ENCODE peak calls at places on chromosomes 6 and 20, in five cellular contexts. N is fibroblast of the aortic adventitia, S is nephron progenitor cell, E is OCI-LY7, C is stomach. B is an unnamed sample.

GRCh38 chr6:127147576-127147975 is 29.1 kb downstream of the RSPO3 start:
- DNase-seq in E (no peak), N (no peak), C (no peak), S (no peak), B (no peak)

GRCh38 chr6:58113960-58114359 is 796.5 kb downstream of the PRIM2 start:
- DNase-seq in C (no peak), S (no peak), N (no peak), E (no peak), B (no peak)

GRCh38 chr20:9211016-9211760 is 142.3 kb downstream of the PLCB4 start:
- DNase-seq in C (no peak), E (no peak), N (no peak), S (no peak), B (no peak)

GRCh38 chr20:44123251-44123650 is 63.7 kb downstream of the JPH2 start:
- DNase-seq in S (no peak), E (no peak), N (no peak), C (no peak), B (no peak)

GRCh38 chr6:33431880-33432541 is 12.1 kb downstream of the SYNGAP1 start:
- DNase-seq in C (no peak), S (no peak), E (peak), N (no peak), B (no peak)

GRCh38 chr6:47278545-47278944 is 31.2 kb downstream of the TNFRSF21 start:
- DNase-seq in C (no peak), E (no peak), S (no peak), N (peak), B (no peak)

GRCh38 chr6:31399589-31400466 is 3.6 kb upstream of the MICA start:
- DNase-seq in N (peak), E (peak), C (peak), S (peak), B (peak)

GRCh38 chr6:43833223-43833995 is 63.4 kb downstream of the VEGFA start:
- DNase-seq in N (no peak), C (peak), E (no peak), S (no peak), B (no peak)

GRCh38 chr20:38337561-38338140 is 8.6 kb upstream of the LBP start:
- DNase-seq in N (no peak), S (peak), C (no peak), E (peak), B (no peak)

GRCh38 chr6:129440691-129441090 is 269.3 kb downstream of the ARHGAP18 start:
- DNase-seq in C (no peak), E (no peak), N (peak), S (no peak), B (no peak)

GRCh38 chr20:21104466-21104761 is 1.7 kb downstream of the LINC00237 start:
- DNase-seq in C (no peak), S (no peak), N (no peak), E (no peak), B (no peak)

GRCh38 chr20:39105551-39105950 is 143.4 kb downstream of the DHX35 start:
- DNase-seq in C (no peak), E (no peak), S (no peak), N (no peak), B (no peak)

GRCh38 chr6:111207141-111207858 is 120.0 kb downstream of the SLC16A10 start:
- DNase-seq in E (no peak), C (no peak), S (no peak), N (peak), B (no peak)

GRCh38 chr6:117188627-117189201 is 76.6 kb upstream of the VGLL2 start:
- DNase-seq in N (no peak), C (no peak), E (peak), S (no peak), B (no peak)

GRCh38 chr20:11117808-11118528 is 444.2 kb upstream of the JAG1 start:
- DNase-seq in C (no peak), E (no peak), N (peak), S (no peak), B (no peak)

GRCh38 chr20:64146936-64147451 is 17.3 kb upstream of the MYT1 start:
- DNase-seq in S (no peak), N (no peak), C (no peak), E (no peak), B (no peak)

GRCh38 chr6:4665489-4666417 is 110.5 kb upstream of the CDYL start:
- DNase-seq in S (no peak), N (peak), C (no peak), E (no peak), B (no peak)

GRCh38 chr6:145074805-145075204 is 660.5 kb downstream of the EPM2A start:
- DNase-seq in N (no peak), E (no peak), C (no peak), S (no peak), B (no peak)

GRCh38 chr6:120938876-120939231 is 395.4 kb downstream of the TBC1D32 start:
- DNase-seq in N (no peak), C (no peak), E (peak), S (no peak), B (peak)

GRCh38 chr6:30840084-30840921 is 44.0 kb upstream of the DDR1 start:
- DNase-seq in E (no peak), C (no peak), N (no peak), S (no peak), B (no peak)

GRCh38 chr6:165574220-165574619 is 88.8 kb downstream of the PDE10A start:
- DNase-seq in S (no peak), C (no peak), N (no peak), E (no peak), B (no peak)

GRCh38 chr20:15895560-15896084 is 677.6 kb downstream of the KIF16B start:
- DNase-seq in E (no peak), S (no peak), C (no peak), N (no peak), B (peak)

GRCh38 chr6:3734023-3734422 is 17.5 kb downstream of the PXDC1 start:
- DNase-seq in S (no peak), N (no peak), E (no peak), C (no peak), B (no peak)

GRCh38 chr6:100347901-100348550 is 116.7 kb downstream of the SIM1 start:
- DNase-seq in E (no peak), N (peak), C (no peak), S (no peak), B (no peak)

GRCh38 chr6:136471372-136471771 is 78.8 kb downstream of the MAP7 start:
- DNase-seq in E (no peak), S (no peak), N (peak), C (no peak), B (no peak)

GRCh38 chr6:130890531-130890950 is 63.3 kb downstream of the SMLR1 start:
- DNase-seq in E (no peak), N (peak), C (no peak), S (no peak), B (no peak)

GRCh38 chr6:90691823-90692222 is 105.0 kb upstream of the MAP3K7 start:
- DNase-seq in S (no peak), E (peak), N (no peak), C (no peak), B (no peak)

GRCh38 chr6:7204726-7205125 is 97.0 kb downstream of the RREB1 start:
- DNase-seq in E (no peak), N (peak), S (no peak), C (no peak), B (no peak)

GRCh38 chr20:3670511-3670910 is 7.3 kb upstream of the GFRA4 start:
- DNase-seq in N (no peak), E (no peak), C (no peak), S (peak), B (no peak)

GRCh38 chr6:119735500-119735899 is 385.9 kb upstream of the MAN1A1 start:
- DNase-seq in E (no peak), N (no peak), S (no peak), C (no peak), B (no peak)

GRCh38 chr6:16432075-16433032 is 194.0 kb downstream of the GMPR start:
- DNase-seq in N (peak), C (peak), E (no peak), S (no peak), B (no peak)

GRCh38 chr6:49570474-49571079 is 20.1 kb downstream of the C6orf141 start:
- DNase-seq in E (no peak), N (peak), S (no peak), C (no peak), B (no peak)

GRCh38 chr20:5033566-5033965 is 32.3 kb upstream of the SLC23A2 start:
- DNase-seq in S (no peak), C (no peak), N (peak), E (no peak), B (no peak)

GRCh38 chr6:1686117-1687098 is 76.7 kb downstream of the FOXC1 start:
- DNase-seq in S (no peak), E (no peak), N (peak), C (peak), B (no peak)
- TF ChIP-seq CTCF in S (peak), E (peak), N (peak), C (no peak), B (no peak)

GRCh38 chr20:52240802-52241201 is 49.2 kb upstream of the ZFP64 start:
- DNase-seq in N (no peak), E (no peak), S (no peak), C (no peak), B (no peak)

GRCh38 chr20:52244702-52245101 is 53.1 kb upstream of the ZFP64 start:
- DNase-seq in C (no peak), N (no peak), S (no peak), E (no peak), B (no peak)

GRCh38 chr20:52247548-52247947 is 56.0 kb upstream of the ZFP64 start:
- DNase-seq in S (no peak), C (no peak), N (no peak), E (no peak), B (no peak)

GRCh38 chr20:52246366-52246765 is 54.8 kb upstream of the ZFP64 start:
- DNase-seq in N (no peak), E (no peak), S (no peak), C (no peak), B (no peak)

GRCh38 chr20:52242237-52243230 is 51.0 kb upstream of the ZFP64 start:
- DNase-seq in N (peak), C (no peak), S (no peak), E (peak), B (peak)
- TF ChIP-seq CTCF in N (peak), C (peak), S (peak), E (peak), B (peak)

GRCh38 chr20:36216314-36217025 is 19.8 kb upstream of the AAR2 start:
- DNase-seq in E (no peak), N (no peak), S (no peak), C (no peak), B (no peak)

GRCh38 chr20:36217226-36217625 is 19.1 kb upstream of the AAR2 start:
- DNase-seq in N (no peak), C (no peak), S (no peak), E (no peak), B (no peak)

GRCh38 chr20:36213362-36213761 is 22.9 kb upstream of the AAR2 start:
- DNase-seq in S (no peak), N (no peak), E (no peak), C (no peak), B (no peak)

GRCh38 chr20:36215778-36216177 is 20.5 kb upstream of the AAR2 start:
- DNase-seq in S (no peak), E (no peak), C (no peak), N (no peak), B (no peak)

DNA sequence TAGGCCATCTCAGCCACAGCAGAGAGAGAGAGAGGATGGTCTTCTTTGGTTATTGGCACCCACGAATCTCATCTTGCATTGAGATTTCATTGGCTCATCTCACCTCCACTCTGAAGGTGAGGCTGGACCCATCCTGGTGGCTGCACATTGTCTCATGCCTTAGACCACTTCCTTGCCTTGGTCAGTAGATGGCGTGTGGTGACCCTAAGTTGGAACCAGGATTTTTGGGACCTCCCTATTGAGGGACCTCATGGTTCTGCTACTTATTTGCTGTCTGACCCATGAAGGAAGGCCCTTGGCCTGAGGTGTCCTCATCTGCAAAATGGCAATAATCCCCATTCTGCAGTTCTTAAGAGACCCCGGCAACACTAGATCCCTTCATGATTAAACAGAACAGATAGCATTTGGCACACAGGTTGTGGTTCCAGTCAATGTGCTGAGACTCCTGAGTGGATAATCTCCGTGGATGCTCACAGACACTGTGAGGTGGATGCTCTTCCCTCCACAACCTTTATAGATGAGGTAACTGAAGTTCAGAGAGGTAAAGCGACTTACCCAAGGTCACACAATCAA is 21.5 kb upstream of the AAR2 start:
- DNase-seq in N (peak), S (no peak), E (peak), C (no peak), B (peak)
- TF ChIP-seq CTCF in N (peak), S (peak), E (peak), C (no peak), B (peak)

GRCh38 chr6:77466055-77467028 is 3.1 kb upstream of the HTR1B start:
- DNase-seq in E (no peak), C (peak), N (peak), S (peak), B (peak)
- TF ChIP-seq CTCF in E (no peak), C (peak), N (peak), S (peak), B (peak)

GRCh38 chr6:133983099-133983939 is 30.3 kb downstream of the TBPL1 start:
- DNase-seq in E (no peak), S (no peak), C (no peak), N (peak), B (no peak)
- TF ChIP-seq CTCF in E (no peak), S (no peak), C (no peak), N (no peak), B (no peak)

DNA sequence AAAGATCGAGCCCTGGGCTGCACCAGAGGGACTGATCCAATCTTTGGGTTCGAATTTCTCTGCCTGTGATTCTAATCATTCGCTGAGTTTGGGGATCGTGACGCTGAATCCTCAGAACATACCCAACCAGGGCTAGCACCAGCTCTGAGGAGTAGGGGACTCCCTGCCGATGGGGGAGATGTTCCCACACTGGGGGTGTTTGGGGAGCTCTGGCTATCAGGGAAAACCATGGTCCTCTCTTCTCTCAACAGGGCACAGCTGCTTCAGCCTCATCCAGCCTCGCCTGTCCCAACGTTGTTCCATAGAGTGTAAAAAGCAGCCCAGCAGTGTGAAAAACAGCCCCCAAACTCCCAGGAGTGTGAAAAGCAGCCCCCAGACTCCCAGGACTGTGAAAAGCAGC is 136.6 kb downstream of the ANKRD60 start:
- DNase-seq in S (no peak), N (no peak), C (no peak), E (no peak), B (no peak)
- TF ChIP-seq CTCF in S (no peak), N (no peak), C (no peak), E (no peak), B (no peak)

DNA sequence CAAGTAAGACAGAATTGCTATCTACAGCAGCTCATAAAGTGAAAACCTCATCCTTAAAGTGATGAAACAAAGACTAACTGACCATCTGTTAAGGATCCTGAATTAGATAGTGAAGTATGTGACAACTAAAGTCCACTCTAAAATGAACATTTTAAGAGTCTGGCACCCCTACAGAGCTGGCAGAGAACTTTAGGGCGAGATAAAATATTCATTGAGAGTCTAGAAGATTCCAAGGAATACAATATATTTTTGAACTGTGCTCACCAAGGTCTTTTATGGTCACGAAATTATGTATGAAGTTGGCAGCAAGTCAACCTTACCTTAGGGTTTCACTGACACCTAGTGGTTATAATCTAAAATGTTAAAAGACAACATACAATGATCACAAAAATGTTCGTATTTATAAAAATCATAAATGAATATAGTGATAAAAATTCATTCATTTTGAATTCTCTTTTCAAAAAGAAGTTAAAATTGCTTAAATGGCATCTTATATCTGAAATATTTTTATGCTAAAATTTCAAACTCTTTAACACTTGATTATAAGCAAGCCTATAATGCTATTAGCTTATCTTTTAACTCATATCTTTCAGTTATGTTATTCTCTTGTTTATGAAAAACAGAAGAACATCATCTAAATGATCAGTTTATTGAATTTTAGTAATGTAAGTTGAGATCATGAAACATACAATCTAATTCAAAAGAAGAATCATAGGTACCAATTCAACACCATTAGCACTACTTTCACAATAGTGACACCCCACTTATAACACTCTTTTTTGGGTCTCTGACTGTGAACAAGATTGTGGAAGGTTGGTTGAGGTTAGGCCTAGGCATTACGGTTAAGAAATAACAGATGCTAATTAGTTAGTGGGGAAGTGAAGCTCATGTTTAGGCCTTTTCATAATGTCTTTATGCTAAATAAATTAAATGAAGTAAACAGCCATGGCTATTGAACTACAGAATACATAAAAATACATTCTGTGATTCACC is 27.5 kb downstream of the RSPH3 start:
- DNase-seq in C (no peak), N (peak), S (no peak), E (peak), B (peak)
- TF ChIP-seq CTCF in C (peak), N (peak), S (peak), E (peak), B (peak)

GRCh38 chr20:18628330-18628941 is 40.6 kb downstream of the DTD1 start:
- DNase-seq in E (peak), C (peak), N (no peak), S (peak), B (no peak)
- TF ChIP-seq CTCF in E (peak), C (peak), N (peak), S (peak), B (peak)

GRCh38 chr6:122482750-122483080 is 11.1 kb upstream of the SERINC1 start:
- DNase-seq in N (no peak), E (no peak), S (no peak), C (no peak), B (no peak)

GRCh38 chr6:122484760-122485159 is 13.2 kb upstream of the SERINC1 start:
- DNase-seq in N (no peak), C (no peak), S (no peak), E (peak), B (peak)
- TF ChIP-seq CTCF in N (no peak), C (no peak), S (no peak), E (peak), B (peak)